ENCODE peak calls at places on chromosome 16, in nine cellular contexts. One of them, this sample, is unnamed.

GRCh38 chr16:48206594-48207242 is 37.4 kb upstream of the LONP2 start:
- DNase-seq in AG04450: no peak
- DNase-seq in ascending aorta: no peak
- DNase-seq in esophagus muscularis mucosa: no peak
- DNase-seq in sigmoid colon: no peak
- DNase-seq in CD8-positive, alpha-beta T cell: no peak
- DNase-seq in CD4-positive, alpha-beta T cell: no peak
- DNase-seq in stomach: no peak
- DNase-seq in thyroid gland: no peak
- DNase-seq in this sample: no peak

GRCh38 chr16:22638393-22639206 is 127.9 kb downstream of the NPIPB5 start:
- DNase-seq in stomach: no peak
- DNase-seq in esophagus muscularis mucosa: no peak
- DNase-seq in ascending aorta: no peak
- DNase-seq in CD8-positive, alpha-beta T cell: no peak
- DNase-seq in thyroid gland: no peak
- DNase-seq in sigmoid colon: no peak
- DNase-seq in CD4-positive, alpha-beta T cell: no peak
- DNase-seq in AG04450: no peak
- DNase-seq in this sample: no peak

GRCh38 chr16:63938661-63939060 is 1183.2 kb downstream of the CDH11 start:
- DNase-seq in AG04450: no peak
- DNase-seq in ascending aorta: no peak
- DNase-seq in esophagus muscularis mucosa: no peak
- DNase-seq in sigmoid colon: no peak
- DNase-seq in CD8-positive, alpha-beta T cell: no peak
- DNase-seq in thyroid gland: no peak
- DNase-seq in CD4-positive, alpha-beta T cell: no peak
- DNase-seq in stomach: no peak
- DNase-seq in this sample: no peak

GRCh38 chr16:6493555-6493954 is 839.1 kb upstream of the RBFOX1 start:
- DNase-seq in sigmoid colon: no peak
- DNase-seq in CD4-positive, alpha-beta T cell: no peak
- DNase-seq in CD8-positive, alpha-beta T cell: no peak
- DNase-seq in ascending aorta: no peak
- DNase-seq in esophagus muscularis mucosa: no peak
- DNase-seq in thyroid gland: no peak
- DNase-seq in AG04450: no peak
- DNase-seq in stomach: no peak
- DNase-seq in this sample: no peak

GRCh38 chr16:86575754-86576557 is 2.4 kb upstream of the FOXL1 start:
- DNase-seq in AG04450: peak
- DNase-seq in thyroid gland: peak
- DNase-seq in CD8-positive, alpha-beta T cell: no peak
- DNase-seq in CD4-positive, alpha-beta T cell: no peak
- DNase-seq in stomach: peak
- DNase-seq in ascending aorta: peak
- DNase-seq in esophagus muscularis mucosa: no peak
- DNase-seq in sigmoid colon: no peak
- DNase-seq in this sample: peak

GRCh38 chr16:252366-253337 is 18.0 kb downstream of the FAM234A start:
- DNase-seq in ascending aorta: no peak
- DNase-seq in esophagus muscularis mucosa: no peak
- DNase-seq in AG04450: no peak
- DNase-seq in CD4-positive, alpha-beta T cell: no peak
- DNase-seq in stomach: no peak
- DNase-seq in sigmoid colon: no peak
- DNase-seq in thyroid gland: no peak
- DNase-seq in CD8-positive, alpha-beta T cell: no peak
- DNase-seq in this sample: no peak

GRCh38 chr16:89349947-89350633 is 132.6 kb downstream of the ZNF778 start:
- DNase-seq in sigmoid colon: no peak
- DNase-seq in ascending aorta: no peak
- DNase-seq in stomach: no peak
- DNase-seq in esophagus muscularis mucosa: no peak
- DNase-seq in thyroid gland: no peak
- DNase-seq in AG04450: no peak
- DNase-seq in CD8-positive, alpha-beta T cell: no peak
- DNase-seq in CD4-positive, alpha-beta T cell: no peak
- DNase-seq in this sample: no peak

GRCh38 chr16:48271728-48272127 is 24.4 kb upstream of the ABCC11 start:
- DNase-seq in AG04450: no peak
- DNase-seq in thyroid gland: no peak
- DNase-seq in CD8-positive, alpha-beta T cell: no peak
- DNase-seq in sigmoid colon: no peak
- DNase-seq in CD4-positive, alpha-beta T cell: no peak
- DNase-seq in esophagus muscularis mucosa: no peak
- DNase-seq in stomach: no peak
- DNase-seq in ascending aorta: no peak
- DNase-seq in this sample: no peak

GRCh38 chr16:57478396-57479024 is 7.8 kb downstream of the DOK4 start:
- DNase-seq in CD8-positive, alpha-beta T cell: no peak
- DNase-seq in ascending aorta: no peak
- DNase-seq in stomach: no peak
- DNase-seq in AG04450: no peak
- DNase-seq in thyroid gland: no peak
- DNase-seq in CD4-positive, alpha-beta T cell: no peak
- DNase-seq in sigmoid colon: no peak
- DNase-seq in esophagus muscularis mucosa: no peak
- DNase-seq in this sample: no peak

GRCh38 chr16:24936151-24936550 is 79.0 kb downstream of the ARHGAP17 start:
- DNase-seq in CD8-positive, alpha-beta T cell: no peak
- DNase-seq in sigmoid colon: no peak
- DNase-seq in stomach: no peak
- DNase-seq in ascending aorta: no peak
- DNase-seq in esophagus muscularis mucosa: no peak
- DNase-seq in CD4-positive, alpha-beta T cell: no peak
- DNase-seq in thyroid gland: no peak
- DNase-seq in AG04450: no peak
- DNase-seq in this sample: no peak

GRCh38 chr16:70790815-70791214 is 10.1 kb downstream of the VAC14 start:
- DNase-seq in AG04450: no peak
- DNase-seq in ascending aorta: peak
- DNase-seq in esophagus muscularis mucosa: no peak
- DNase-seq in sigmoid colon: no peak
- DNase-seq in CD4-positive, alpha-beta T cell: no peak
- DNase-seq in CD8-positive, alpha-beta T cell: no peak
- DNase-seq in stomach: no peak
- DNase-seq in thyroid gland: no peak
- DNase-seq in this sample: no peak

GRCh38 chr16:28569011-28569410 is 15.3 kb downstream of the SGF29 start:
- DNase-seq in AG04450: peak
- DNase-seq in sigmoid colon: no peak
- DNase-seq in esophagus muscularis mucosa: no peak
- DNase-seq in ascending aorta: no peak
- DNase-seq in CD8-positive, alpha-beta T cell: no peak
- DNase-seq in thyroid gland: no peak
- DNase-seq in CD4-positive, alpha-beta T cell: no peak
- DNase-seq in stomach: no peak
- DNase-seq in this sample: no peak

GRCh38 chr16:1781758-1782407 is 488 bp downstream of the SPSB3 start:
- DNase-seq in sigmoid colon: no peak
- DNase-seq in ascending aorta: no peak
- DNase-seq in esophagus muscularis mucosa: no peak
- DNase-seq in CD8-positive, alpha-beta T cell: no peak
- DNase-seq in AG04450: no peak
- DNase-seq in thyroid gland: peak
- DNase-seq in stomach: no peak
- DNase-seq in CD4-positive, alpha-beta T cell: no peak
- DNase-seq in this sample: no peak

GRCh38 chr16:85270365-85270764 is 158.1 kb upstream of the CIBAR2 start:
- DNase-seq in thyroid gland: no peak
- DNase-seq in AG04450: no peak
- DNase-seq in sigmoid colon: no peak
- DNase-seq in CD8-positive, alpha-beta T cell: no peak
- DNase-seq in CD4-positive, alpha-beta T cell: no peak
- DNase-seq in ascending aorta: no peak
- DNase-seq in esophagus muscularis mucosa: no peak
- DNase-seq in stomach: no peak
- DNase-seq in this sample: no peak

GRCh38 chr16:57795431-57795878 is 6.8 kb downstream of the KIFC3 start:
- DNase-seq in esophagus muscularis mucosa: no peak
- DNase-seq in thyroid gland: peak
- DNase-seq in CD4-positive, alpha-beta T cell: no peak
- DNase-seq in ascending aorta: no peak
- DNase-seq in AG04450: no peak
- DNase-seq in sigmoid colon: peak
- DNase-seq in stomach: peak
- DNase-seq in CD8-positive, alpha-beta T cell: no peak
- DNase-seq in this sample: no peak

GRCh38 chr16:24685539-24686432 is 43.7 kb upstream of the TNRC6A start:
- DNase-seq in stomach: peak
- DNase-seq in esophagus muscularis mucosa: no peak
- DNase-seq in CD4-positive, alpha-beta T cell: no peak
- DNase-seq in sigmoid colon: peak
- DNase-seq in ascending aorta: peak
- DNase-seq in CD8-positive, alpha-beta T cell: no peak
- DNase-seq in AG04450: no peak
- DNase-seq in thyroid gland: peak
- DNase-seq in this sample: peak

GRCh38 chr16:1188781-1189189 is 35.9 kb downstream of the CACNA1H start:
- DNase-seq in AG04450: no peak
- DNase-seq in esophagus muscularis mucosa: no peak
- DNase-seq in thyroid gland: peak
- DNase-seq in stomach: peak
- DNase-seq in sigmoid colon: peak
- DNase-seq in CD4-positive, alpha-beta T cell: peak
- DNase-seq in CD8-positive, alpha-beta T cell: peak
- DNase-seq in ascending aorta: no peak
- DNase-seq in this sample: no peak

GRCh38 chr16:87202346-87202745 is 114.8 kb downstream of the C16orf95 start:
- DNase-seq in sigmoid colon: no peak
- DNase-seq in CD4-positive, alpha-beta T cell: no peak
- DNase-seq in esophagus muscularis mucosa: no peak
- DNase-seq in CD8-positive, alpha-beta T cell: no peak
- DNase-seq in AG04450: peak
- DNase-seq in ascending aorta: no peak
- DNase-seq in stomach: no peak
- DNase-seq in thyroid gland: no peak
- DNase-seq in this sample: no peak

GRCh38 chr16:56470666-56471065 is 19.3 kb downstream of the OGFOD1 start:
- DNase-seq in thyroid gland: no peak
- DNase-seq in AG04450: no peak
- DNase-seq in esophagus muscularis mucosa: no peak
- DNase-seq in stomach: no peak
- DNase-seq in CD8-positive, alpha-beta T cell: no peak
- DNase-seq in ascending aorta: no peak
- DNase-seq in sigmoid colon: no peak
- DNase-seq in CD4-positive, alpha-beta T cell: no peak
- DNase-seq in this sample: no peak
- H3K27ac ChIP-seq in thyroid gland: no peak
- H3K27ac ChIP-seq in AG04450: no peak
- H3K27ac ChIP-seq in esophagus muscularis mucosa: no peak
- H3K27ac ChIP-seq in stomach: no peak
- H3K27ac ChIP-seq in CD8-positive, alpha-beta T cell: no peak
- H3K27ac ChIP-seq in ascending aorta: no peak
- H3K27ac ChIP-seq in sigmoid colon: no peak
- H3K27ac ChIP-seq in CD4-positive, alpha-beta T cell: no peak
- H3K27ac ChIP-seq in this sample: no peak

GRCh38 chr16:50756466-50756865 is 14.6 kb downstream of the CYLD start:
- DNase-seq in stomach: no peak
- DNase-seq in CD4-positive, alpha-beta T cell: no peak
- DNase-seq in thyroid gland: no peak
- DNase-seq in CD8-positive, alpha-beta T cell: no peak
- DNase-seq in esophagus muscularis mucosa: no peak
- DNase-seq in AG04450: no peak
- DNase-seq in ascending aorta: no peak
- DNase-seq in sigmoid colon: no peak
- DNase-seq in this sample: no peak
- TF ChIP-seq CTCF in stomach: no peak
- TF ChIP-seq CTCF in CD4-positive, alpha-beta T cell: no peak
- TF ChIP-seq CTCF in thyroid gland: no peak
- TF ChIP-seq CTCF in CD8-positive, alpha-beta T cell: no peak
- TF ChIP-seq CTCF in esophagus muscularis mucosa: no peak
- TF ChIP-seq CTCF in AG04450: no peak
- TF ChIP-seq CTCF in ascending aorta: no peak
- TF ChIP-seq CTCF in sigmoid colon: no peak
- TF ChIP-seq CTCF in this sample: no peak

DNA sequence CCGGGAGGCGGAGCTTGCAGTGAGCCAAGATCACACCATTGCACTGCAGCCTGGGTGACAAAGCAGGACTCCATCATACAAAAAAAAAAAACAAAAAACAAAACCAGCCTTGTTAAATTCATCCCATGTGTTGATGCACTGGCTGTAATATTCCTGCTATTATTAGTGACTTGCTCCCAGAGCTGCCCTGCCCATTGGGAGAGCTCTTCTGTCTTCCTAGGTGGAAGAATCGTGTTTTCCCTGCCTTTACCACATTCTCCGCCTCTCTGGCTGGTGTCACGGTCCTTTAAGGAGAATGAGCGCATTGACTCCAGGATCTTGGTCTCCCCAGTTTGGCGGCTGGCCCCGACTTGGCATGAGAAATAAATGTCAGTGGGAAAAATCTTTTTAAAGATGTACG is 15.3 kb downstream of the RMI2 start:
- DNase-seq in esophagus muscularis mucosa: no peak
- DNase-seq in CD4-positive, alpha-beta T cell: no peak
- DNase-seq in CD8-positive, alpha-beta T cell: no peak
- DNase-seq in AG04450: no peak
- DNase-seq in stomach: no peak
- DNase-seq in sigmoid colon: no peak
- DNase-seq in ascending aorta: no peak
- DNase-seq in thyroid gland: no peak
- DNase-seq in this sample: no peak
- H3K27ac ChIP-seq in esophagus muscularis mucosa: no peak
- H3K27ac ChIP-seq in CD4-positive, alpha-beta T cell: no peak
- H3K27ac ChIP-seq in CD8-positive, alpha-beta T cell: no peak
- H3K27ac ChIP-seq in AG04450: no peak
- H3K27ac ChIP-seq in stomach: no peak
- H3K27ac ChIP-seq in sigmoid colon: no peak
- H3K27ac ChIP-seq in ascending aorta: no peak
- H3K27ac ChIP-seq in thyroid gland: no peak
- H3K27ac ChIP-seq in this sample: no peak

DNA sequence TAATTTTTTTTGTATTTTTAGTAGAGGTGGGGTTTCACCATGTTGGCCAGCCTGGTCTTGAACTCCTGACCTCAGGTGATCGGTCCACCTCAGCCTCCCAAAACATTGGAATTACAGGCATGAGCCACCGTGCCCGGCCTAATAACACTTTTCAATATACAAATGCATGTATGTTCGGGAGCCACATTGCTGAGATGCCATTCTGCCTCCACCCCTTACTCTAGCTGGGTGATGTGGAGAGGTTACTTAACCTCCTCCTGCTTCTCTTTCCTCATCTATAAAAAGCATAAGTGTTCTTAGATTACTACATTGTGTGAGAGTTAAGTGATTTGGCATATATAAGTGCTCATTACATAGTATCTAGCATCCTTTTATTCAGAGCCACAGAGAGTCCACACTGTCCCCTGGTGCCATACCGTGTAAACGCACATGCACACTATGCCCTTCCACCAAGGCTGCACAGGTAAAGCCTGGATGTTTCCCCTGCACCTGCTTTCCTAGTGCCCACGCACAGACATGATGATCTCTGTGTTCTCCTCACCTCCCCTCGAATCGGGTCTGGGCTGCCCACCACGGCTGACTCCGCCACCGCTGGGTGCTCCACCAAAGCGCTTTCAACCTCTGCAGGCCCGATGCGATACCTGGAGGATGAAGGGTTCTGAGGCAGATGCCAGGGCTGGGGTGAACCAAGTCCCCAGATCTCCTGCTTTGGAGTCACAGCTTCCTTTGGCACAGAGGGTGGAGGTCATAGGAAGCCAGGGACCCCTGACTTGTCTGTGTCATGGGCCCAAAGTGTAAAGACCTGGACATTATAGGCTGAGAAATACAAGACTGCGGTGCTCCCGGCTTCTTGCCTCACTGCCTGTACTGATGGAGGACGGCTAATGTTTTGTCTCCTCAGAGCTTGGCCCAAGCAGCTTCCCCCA is 49.0 kb upstream of the ACSM2B start:
- DNase-seq in CD8-positive, alpha-beta T cell: no peak
- DNase-seq in thyroid gland: no peak
- DNase-seq in ascending aorta: no peak
- DNase-seq in esophagus muscularis mucosa: no peak
- DNase-seq in AG04450: no peak
- DNase-seq in stomach: no peak
- DNase-seq in CD4-positive, alpha-beta T cell: no peak
- DNase-seq in sigmoid colon: no peak
- DNase-seq in this sample: no peak
- TF ChIP-seq CTCF in CD8-positive, alpha-beta T cell: no peak
- TF ChIP-seq CTCF in thyroid gland: no peak
- TF ChIP-seq CTCF in ascending aorta: peak
- TF ChIP-seq CTCF in esophagus muscularis mucosa: no peak
- TF ChIP-seq CTCF in AG04450: no peak
- TF ChIP-seq CTCF in stomach: no peak
- TF ChIP-seq CTCF in CD4-positive, alpha-beta T cell: no peak
- TF ChIP-seq CTCF in sigmoid colon: no peak
- TF ChIP-seq CTCF in this sample: no peak